ENCODE peak calls at places on chromosomes 12 and 14, in six cellular contexts. Q is fibroblast of lung, V is PC-9, R is HCT116, O is mesendoderm, G is endothelial cell of umbilical vein. D is an unnamed sample.

GRCh38 chr14:94499673-94500072 is 9.6 kb downstream of the SERPINA12 start:
- DNase-seq in Q (no peak), G (no peak), V (no peak), O (no peak), R (no peak), D (no peak)

GRCh38 chr14:101604228-101604934 is 43.1 kb downstream of the DIO3 start:
- DNase-seq in R (no peak), G (no peak), V (no peak), O (no peak), Q (no peak), D (no peak)

GRCh38 chr14:102570334-102570995 is 22.0 kb upstream of the RCOR1 start:
- DNase-seq in G (no peak), O (peak), Q (no peak), R (no peak), V (no peak), D (peak)

GRCh38 chr12:18079541-18080230 is 10.3 kb downstream of the RERGL start:
- DNase-seq in G (no peak), V (no peak), Q (no peak), O (peak), R (no peak), D (no peak)

GRCh38 chr14:50026396-50026795 is 90.0 kb downstream of the VCPKMT start:
- DNase-seq in O (no peak), V (no peak), R (no peak), G (no peak), Q (no peak), D (no peak)

GRCh38 chr14:35666429-35667043 is 132.6 kb downstream of the INSM2 start:
- DNase-seq in G (no peak), O (no peak), R (no peak), V (no peak), Q (no peak), D (no peak)

GRCh38 chr12:24307153-24307552 is 357.7 kb upstream of the SOX5 start:
- DNase-seq in V (no peak), O (no peak), R (no peak), G (no peak), Q (no peak), D (no peak)

GRCh38 chr14:97393244-97393643 is 596.1 kb downstream of the VRK1 start:
- DNase-seq in V (no peak), G (no peak), R (no peak), O (no peak), Q (no peak), D (no peak)

GRCh38 chr14:76701436-76701835 is 59.8 kb upstream of the VASH1 start:
- DNase-seq in R (no peak), Q (no peak), G (no peak), V (no peak), O (no peak), D (peak)

GRCh38 chr14:75911883-75912282 is 69.9 kb downstream of the TGFB3 start:
- DNase-seq in O (peak), G (peak), R (no peak), V (no peak), Q (peak), D (peak)

GRCh38 chr14:80901260-80901659 is 40.3 kb downstream of the CEP128 start:
- DNase-seq in G (no peak), O (no peak), R (no peak), V (no peak), Q (no peak), D (no peak)

GRCh38 chr14:55749201-55749812 is 169.3 kb downstream of the KTN1 start:
- DNase-seq in R (no peak), O (peak), V (peak), G (no peak), Q (no peak), D (peak)

GRCh38 chr12:115404761-115405470 is 720.9 kb upstream of the TBX3 start:
- DNase-seq in G (peak), R (no peak), V (no peak), Q (peak), O (no peak), D (no peak)

GRCh38 chr14:50311337-50311973 is 574 bp downstream of the L2HGDH start:
- DNase-seq in O (peak), G (peak), R (no peak), V (no peak), Q (no peak), D (no peak)

GRCh38 chr12:84964048-84964447 is 51.4 kb upstream of the SLC6A15 start:
- DNase-seq in R (no peak), V (no peak), O (peak), G (no peak), Q (no peak), D (no peak)

GRCh38 chr12:530871-531270 is 71.1 kb downstream of the B4GALNT3 start:
- DNase-seq in Q (no peak), V (no peak), O (no peak), G (no peak), R (no peak), D (no peak)

GRCh38 chr12:13980548-13981295 is 680 bp downstream of the GRIN2B start:
- DNase-seq in V (no peak), R (no peak), Q (no peak), G (no peak), O (peak), D (peak)

GRCh38 chr12:92503977-92504966 is 198.5 kb upstream of the PLEKHG7 start:
- DNase-seq in V (no peak), O (no peak), G (no peak), R (no peak), Q (no peak), D (no peak)

GRCh38 chr14:84085493-84085892 is 1444.5 kb upstream of the FLRT2 start:
- DNase-seq in O (no peak), R (no peak), G (no peak), Q (no peak), V (no peak), D (no peak)

GRCh38 chr14:74566174-74567125 is 45.6 kb downstream of the LTBP2 start:
- DNase-seq in O (no peak), R (no peak), G (no peak), V (peak), Q (peak), D (no peak)

GRCh38 chr12:25975682-25976081 is 17.2 kb downstream of the RASSF8 start:
- DNase-seq in V (no peak), G (no peak), Q (no peak), R (no peak), O (no peak), D (no peak)

GRCh38 chr12:125861299-125862281 is 796.4 kb downstream of the AACS start:
- DNase-seq in O (no peak), G (no peak), R (no peak), V (no peak), Q (peak), D (peak)

GRCh38 chr14:63214417-63215196 is 10.4 kb downstream of the RHOJ start:
- DNase-seq in O (no peak), R (no peak), G (peak), Q (no peak), V (no peak), D (no peak)

GRCh38 chr14:21308132-21308478 is 28.2 kb downstream of the RPGRIP1 start:
- DNase-seq in V (peak), R (no peak), O (no peak), Q (no peak), G (no peak), D (no peak)

GRCh38 chr12:113220593-113221180 is 577 bp upstream of the TPCN1 start:
- DNase-seq in R (no peak), Q (no peak), G (no peak), V (no peak), O (no peak), D (no peak)

GRCh38 chr12:92502417-92503028 is 200.3 kb upstream of the PLEKHG7 start:
- DNase-seq in R (no peak), Q (no peak), G (no peak), O (peak), V (no peak), D (no peak)

GRCh38 chr12:64083285-64084210 is 138.5 kb downstream of the KICS2 start:
- DNase-seq in V (no peak), R (no peak), O (no peak), Q (peak), G (peak), D (no peak)

GRCh38 chr12:83793616-83794015 is 1106.9 kb downstream of the TMTC2 start:
- DNase-seq in R (no peak), G (no peak), Q (no peak), V (no peak), O (no peak), D (no peak)

GRCh38 chr14:89921896-89922548 is 32.5 kb downstream of the EFCAB11 start:
- DNase-seq in G (no peak), V (no peak), R (no peak), O (no peak), Q (peak), D (no peak)

GRCh38 chr14:31884776-31885379 is 192.2 kb upstream of the ARHGAP5 start:
- DNase-seq in V (peak), G (no peak), O (peak), Q (peak), R (no peak), D (peak)

GRCh38 chr12:69459477-69459876 is 10.7 kb upstream of the FRS2 start:
- DNase-seq in O (no peak), Q (no peak), G (no peak), R (no peak), V (no peak), D (no peak)

GRCh38 chr12:131693149-131693548 is 17.7 kb upstream of the SFSWAP start:
- DNase-seq in R (no peak), G (no peak), O (no peak), Q (no peak), V (no peak), D (no peak)

GRCh38 chr14:69713127-69713800 is 53.7 kb upstream of the SRSF5 start:
- DNase-seq in R (no peak), Q (no peak), G (peak), O (peak), V (no peak), D (peak)

GRCh38 chr12:116497051-116497529 is 62.1 kb upstream of the MAP1LC3B2 start:
- DNase-seq in O (no peak), R (peak), G (no peak), V (no peak), Q (no peak), D (peak)

GRCh38 chr14:75522224-75522764 is at the start of gene BATF:
- DNase-seq in V (peak), O (no peak), G (no peak), Q (no peak), R (no peak), D (no peak)

GRCh38 chr12:116332705-116333380 is 55.4 kb upstream of the MED13L start:
- DNase-seq in V (no peak), Q (no peak), R (no peak), G (no peak), O (no peak), D (no peak)

GRCh38 chr14:47425302-47425701 is 250.1 kb downstream of the MDGA2 start:
- DNase-seq in O (no peak), R (no peak), G (no peak), Q (no peak), V (no peak), D (no peak)

GRCh38 chr12:120574106-120574505 is 7.1 kb downstream of the POP5 start:
- DNase-seq in V (no peak), O (no peak), G (no peak), R (no peak), Q (no peak), D (no peak)

GRCh38 chr12:14948672-14949071 is 10.3 kb upstream of the ERP27 start:
- DNase-seq in R (no peak), O (peak), G (peak), Q (peak), V (no peak), D (peak)

GRCh38 chr12:9736931-9737705 is 4.2 kb upstream of the CLECL1 start:
- DNase-seq in R (no peak), O (no peak), G (peak), Q (no peak), V (no peak), D (no peak)

GRCh38 chr12:45388545-45388944 is 172.7 kb downstream of the ANO6 start:
- DNase-seq in R (peak), Q (peak), G (peak), V (no peak), O (peak), D (peak)
- H3K27ac ChIP-seq in R (no peak), Q (no peak), G (no peak), V (no peak), O (no peak), D (no peak)

GRCh38 chr12:99392091-99392850 is 255.3 kb upstream of the GARIN6 start:
- DNase-seq in O (no peak), Q (no peak), R (no peak), V (no peak), G (no peak), D (no peak)
- H3K27ac ChIP-seq in O (no peak), Q (no peak), R (no peak), V (no peak), G (no peak), D (no peak)

DNA sequence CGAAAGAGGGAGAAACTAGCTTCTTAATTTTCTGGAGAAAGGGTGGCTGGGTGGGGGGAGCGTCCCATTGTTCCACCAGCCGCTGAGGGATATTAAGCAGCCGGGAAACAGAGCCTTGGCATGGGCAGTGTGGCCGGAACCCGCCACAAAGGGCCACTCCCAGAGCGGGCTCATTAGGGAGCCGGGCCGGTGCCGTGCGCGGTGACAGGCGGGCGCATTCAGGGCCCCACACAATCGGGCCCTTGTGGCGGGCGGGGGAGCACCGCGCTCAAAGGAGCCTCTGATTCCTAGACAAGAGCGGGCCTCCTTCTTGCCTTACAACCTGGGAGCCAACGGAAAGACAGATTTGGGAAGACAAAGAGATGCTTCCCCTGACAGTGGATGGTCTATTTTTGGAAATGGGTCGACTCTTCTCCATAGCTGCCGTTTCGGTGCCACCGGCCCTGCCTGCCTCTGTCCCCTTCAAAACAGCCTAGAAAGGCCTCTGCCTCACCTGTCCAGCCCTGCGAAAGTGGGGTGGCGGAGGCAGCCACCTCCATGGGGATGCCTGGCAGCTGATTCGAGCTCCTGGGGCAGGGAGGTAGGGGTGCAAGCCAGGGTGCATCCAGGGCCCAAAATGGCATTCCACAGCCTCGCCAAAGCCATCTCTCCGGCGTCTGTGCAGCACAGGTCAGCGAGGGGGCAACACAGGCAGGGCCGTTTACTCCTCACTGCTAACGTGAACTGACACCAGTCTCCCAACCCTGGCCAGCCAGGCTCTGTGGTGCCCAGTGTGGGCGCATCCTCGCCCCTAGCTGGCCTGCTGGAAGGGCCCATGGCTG is 10.9 kb downstream of the CCDC85C start:
- DNase-seq in R (no peak), O (no peak), G (no peak), V (no peak), Q (no peak), D (no peak)
- H3K27ac ChIP-seq in R (no peak), O (no peak), G (no peak), V (no peak), Q (no peak), D (peak)

GRCh38 chr14:88005978-88006851 is 1.3 kb downstream of the GPR65 start:
- DNase-seq in Q (peak), R (no peak), G (no peak), V (no peak), O (no peak), D (no peak)
- H3K27ac ChIP-seq in Q (no peak), R (no peak), G (no peak), V (no peak), O (no peak), D (no peak)

GRCh38 chr14:98819867-98820206 is 452.2 kb downstream of the BCL11B start:
- DNase-seq in Q (no peak), O (peak), G (no peak), R (no peak), V (no peak), D (no peak)
- H3K27ac ChIP-seq in Q (no peak), O (peak), G (no peak), R (no peak), V (no peak), D (no peak)

GRCh38 chr14:105685003-105685402 is 158.6 kb downstream of the TMEM121 start:
- DNase-seq in R (no peak), Q (no peak), O (no peak), V (no peak), G (no peak), D (peak)
- H3K27ac ChIP-seq in R (no peak), Q (no peak), O (no peak), V (no peak), G (no peak), D (no peak)

GRCh38 chr12:106096376-106096775 is 42.4 kb downstream of the NUAK1 start:
- DNase-seq in G (peak), V (no peak), Q (peak), O (no peak), R (no peak), D (peak)
- H3K27ac ChIP-seq in G (no peak), V (no peak), Q (no peak), O (no peak), R (no peak), D (no peak)

GRCh38 chr12:90038290-90038689 is 329.7 kb upstream of the ATP2B1 start:
- DNase-seq in Q (no peak), O (no peak), V (no peak), G (no peak), R (no peak), D (no peak)
- H3K27ac ChIP-seq in Q (no peak), O (no peak), V (no peak), G (no peak), R (no peak), D (no peak)

GRCh38 chr14:61573321-61573720 is 122.0 kb upstream of the HIF1A start:
- DNase-seq in G (no peak), Q (peak), R (no peak), V (no peak), O (no peak), D (no peak)

GRCh38 chr14:61570188-61570960 is 124.9 kb upstream of the HIF1A start:
- DNase-seq in Q (peak), V (peak), G (no peak), R (no peak), O (no peak), D (peak)

GRCh38 chr14:61573748-61574513 is 121.4 kb upstream of the HIF1A start:
- DNase-seq in O (peak), G (no peak), Q (peak), R (no peak), V (peak), D (peak)

GRCh38 chr14:61570961-61571299 is 124.4 kb upstream of the HIF1A start:
- DNase-seq in Q (no peak), R (no peak), G (no peak), O (no peak), V (no peak), D (peak)

DNA sequence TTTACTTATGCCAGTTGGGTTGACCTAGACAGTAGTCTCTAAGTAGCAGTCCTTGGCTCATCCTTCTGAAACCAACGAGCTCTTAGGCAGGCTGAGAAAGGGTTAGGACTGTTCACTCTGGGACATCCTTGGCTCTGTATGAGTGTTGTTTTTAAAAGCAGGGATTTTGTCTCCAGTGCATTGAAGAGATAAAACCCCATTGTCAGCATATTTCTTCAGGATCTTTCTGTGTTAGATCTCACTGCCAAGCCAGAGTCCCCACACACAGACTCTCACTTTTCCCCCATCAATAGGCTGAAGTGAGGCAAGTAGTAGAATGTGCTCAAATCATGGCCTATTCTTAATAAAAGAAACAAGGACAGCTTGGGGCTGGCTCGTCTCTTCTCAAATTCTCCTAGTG is 123.4 kb upstream of the HIF1A start:
- DNase-seq in V (no peak), O (no peak), R (no peak), G (no peak), Q (no peak), D (peak)
- H3K27ac ChIP-seq in V (peak), O (no peak), R (no peak), G (no peak), Q (no peak), D (no peak)

GRCh38 chr14:54347044-54347443 is 49.8 kb upstream of the CDKN3 start:
- DNase-seq in Q (no peak), O (no peak), V (no peak), R (no peak), G (no peak), D (no peak)
- H3K27ac ChIP-seq in Q (no peak), O (no peak), V (no peak), R (no peak), G (no peak), D (no peak)